ENCODE peak calls at places on chromosomes 3 and 15, in eight cellular contexts. H, M, B, K, C, X, J and Q are unnamed samples.

GRCh38 chr15:36067483-36068274 is 511.7 kb upstream of the CDIN1 start:
- DNase-seq in M (no peak), C (no peak), K (no peak), J (no peak), X (no peak), B (no peak), H (no peak), Q (no peak)

GRCh38 chr3:194206375-194206774 is 70.4 kb downstream of the HES1 start:
- DNase-seq in J (peak), C (peak), K (no peak), B (no peak), M (peak), X (peak), H (peak), Q (no peak)

GRCh38 chr3:15097889-15098288 is 1.1 kb downstream of the RBSN start:
- DNase-seq in C (no peak), X (peak), H (no peak), J (no peak), M (no peak), K (no peak), B (no peak), Q (no peak)

GRCh38 chr15:70323111-70323851 is 225.6 kb upstream of the TLE3 start:
- DNase-seq in H (peak), J (peak), X (peak), B (no peak), K (peak), M (peak), C (peak), Q (peak)

GRCh38 chr3:124859025-124859424 is 28.1 kb downstream of the ITGB5 start:
- DNase-seq in C (no peak), B (no peak), J (peak), H (no peak), M (peak), X (peak), K (no peak), Q (no peak)

GRCh38 chr15:57165992-57166391 is 210.3 kb upstream of the CGNL1 start:
- DNase-seq in X (peak), M (no peak), J (no peak), B (no peak), C (no peak), H (no peak), K (no peak), Q (no peak)

GRCh38 chr15:42371125-42371524 is 11.8 kb downstream of the CAPN3 start:
- DNase-seq in C (no peak), M (no peak), X (no peak), B (no peak), K (no peak), J (no peak), H (no peak), Q (no peak)

GRCh38 chr15:41417418-41417811 is 520 bp downstream of the RTF1 start:
- DNase-seq in H (no peak), M (peak), B (peak), X (peak), K (peak), C (peak), J (peak), Q (no peak)

GRCh38 chr15:73212424-73212823 is 156.3 kb downstream of the HCN4 start:
- DNase-seq in J (no peak), C (no peak), K (no peak), B (no peak), X (peak), M (no peak), H (no peak), Q (no peak)

GRCh38 chr15:74955796-74956647 is 550 bp downstream of the RPP25 start:
- DNase-seq in B (peak), C (peak), J (peak), X (peak), H (peak), M (peak), K (peak), Q (peak)
- TF ChIP-seq CTCF in B (peak), C (peak), J (no peak), X (no peak), H (peak), M (peak), K (peak), Q (peak)

DNA sequence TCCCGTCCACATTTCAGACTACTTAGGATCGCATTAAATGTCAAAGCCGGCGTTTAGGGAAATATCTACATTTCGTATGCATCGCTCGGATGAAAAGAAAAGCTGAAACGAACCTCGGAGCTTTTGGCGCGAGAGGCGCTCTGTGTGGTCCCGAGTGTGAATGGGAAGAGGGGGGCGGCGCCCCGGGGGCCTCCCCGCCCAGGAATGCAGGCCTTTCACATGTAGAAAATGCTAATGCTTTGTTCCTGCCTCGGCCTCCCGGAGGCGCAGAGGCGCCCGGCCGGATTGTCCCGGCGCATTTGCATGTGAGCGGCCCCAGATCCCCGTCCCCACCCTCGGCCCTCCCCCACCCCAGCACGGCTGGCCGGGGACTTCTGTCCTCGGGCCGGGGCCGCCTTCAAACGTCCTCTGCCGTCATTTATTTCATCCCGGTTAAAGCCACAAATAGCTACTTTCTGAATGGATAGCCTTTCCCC is 37.0 kb upstream of the TRIM71 start:
- DNase-seq in K (peak), B (peak), M (peak), H (no peak), J (peak), C (peak), X (peak), Q (peak)
- TF ChIP-seq CTCF in K (no peak), B (peak), M (no peak), H (no peak), J (no peak), C (no peak), X (no peak), Q (no peak)

GRCh38 chr3:30282052-30282708 is 324.2 kb upstream of the TGFBR2 start:
- DNase-seq in C (no peak), H (no peak), M (no peak), X (peak), J (no peak), B (no peak), K (no peak), Q (no peak)
- TF ChIP-seq CTCF in C (no peak), H (no peak), M (no peak), X (no peak), J (no peak), B (no peak), K (peak), Q (no peak)

GRCh38 chr3:175426805-175427204 is 567.7 kb downstream of the NAALADL2 start:
- DNase-seq in K (no peak), B (no peak), M (no peak), X (peak), J (no peak), C (no peak), H (no peak), Q (no peak)

GRCh38 chr3:175421897-175422296 is 562.8 kb downstream of the NAALADL2 start:
- DNase-seq in C (no peak), J (no peak), M (no peak), H (no peak), X (no peak), K (no peak), B (no peak), Q (no peak)

DNA sequence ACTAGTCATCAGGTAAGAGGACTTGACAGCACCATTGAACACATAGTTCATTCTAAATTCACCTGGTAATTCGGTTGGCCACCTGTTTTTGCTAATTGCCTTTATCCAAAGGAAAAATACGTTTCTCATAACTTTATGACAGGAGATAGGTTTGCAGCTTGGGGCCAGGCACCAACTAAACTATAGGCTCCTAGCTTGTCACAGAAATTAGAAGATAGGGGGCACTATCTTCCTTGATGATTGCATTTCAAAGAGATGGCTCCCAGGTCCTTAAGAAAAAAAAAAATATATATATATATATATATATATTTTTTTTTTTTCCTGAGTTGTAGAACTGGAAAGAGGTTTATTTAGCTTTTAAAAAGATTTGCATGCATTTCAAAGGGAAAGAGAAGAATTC is 563.6 kb downstream of the NAALADL2 start:
- DNase-seq in H (no peak), K (no peak), J (no peak), M (no peak), B (no peak), C (no peak), X (no peak), Q (no peak)
- TF ChIP-seq CTCF in H (no peak), K (no peak), J (no peak), M (no peak), B (no peak), C (no peak), X (no peak), Q (peak)

GRCh38 chr15:85172846-85173490 is 191.3 kb downstream of the PDE8A start:
- DNase-seq in X (peak), J (no peak), K (no peak), C (no peak), B (no peak), M (no peak), H (no peak), Q (no peak)

GRCh38 chr15:85167568-85167967 is 185.9 kb downstream of the PDE8A start:
- DNase-seq in H (no peak), X (no peak), M (no peak), B (no peak), K (no peak), C (no peak), J (no peak), Q (no peak)

GRCh38 chr15:85171736-85172135 is 190.1 kb downstream of the PDE8A start:
- DNase-seq in C (no peak), X (no peak), K (no peak), J (no peak), M (no peak), H (no peak), B (no peak), Q (no peak)

GRCh38 chr15:85164841-85165466 is 183.3 kb downstream of the PDE8A start:
- DNase-seq in K (no peak), B (no peak), C (no peak), M (no peak), H (peak), X (no peak), J (no peak), Q (no peak)

GRCh38 chr15:85168642-85169173 is 187.1 kb downstream of the PDE8A start:
- DNase-seq in H (peak), B (peak), J (no peak), M (peak), K (peak), C (peak), X (peak), Q (no peak)
- TF ChIP-seq CTCF in H (peak), B (peak), J (no peak), M (peak), K (peak), C (no peak), X (peak), Q (peak)

GRCh38 chr3:170322501-170323328 is 34.8 kb upstream of the SKIL start:
- DNase-seq in B (no peak), C (no peak), X (peak), H (no peak), M (no peak), J (no peak), K (no peak), Q (no peak)

GRCh38 chr3:170327040-170327808 is 30.3 kb upstream of the SKIL start:
- DNase-seq in M (no peak), H (no peak), B (no peak), C (no peak), K (no peak), X (no peak), J (no peak), Q (no peak)

GRCh38 chr3:170321326-170322034 is 36.0 kb upstream of the SKIL start:
- DNase-seq in M (no peak), X (peak), B (no peak), H (no peak), J (no peak), K (no peak), C (no peak), Q (no peak)

GRCh38 chr3:170323371-170323770 is 34.1 kb upstream of the SKIL start:
- DNase-seq in H (no peak), K (no peak), M (no peak), C (no peak), B (no peak), X (peak), J (no peak), Q (no peak)

DNA sequence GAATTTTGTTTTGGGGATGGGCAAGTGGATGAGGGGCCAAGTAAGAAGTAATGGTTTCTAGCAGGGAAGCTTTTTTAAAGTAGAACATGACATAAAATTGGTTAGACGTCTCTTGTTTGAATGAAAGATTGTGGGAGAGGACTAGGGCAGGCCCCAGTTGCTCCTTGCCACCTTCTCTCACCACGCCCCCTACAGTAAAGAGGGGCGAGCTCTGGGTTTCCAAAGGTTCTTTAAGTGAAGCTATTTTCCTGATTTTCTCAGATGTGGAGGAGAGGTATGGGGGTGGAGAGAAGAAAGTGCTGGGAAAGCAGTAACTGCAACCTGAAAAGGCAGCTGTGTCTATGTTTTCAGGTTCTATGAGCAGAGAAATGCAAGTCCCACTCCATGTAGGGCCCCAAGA is 32.6 kb upstream of the SKIL start:
- DNase-seq in H (no peak), X (no peak), M (no peak), C (no peak), K (no peak), B (no peak), J (no peak), Q (no peak)
- TF ChIP-seq CTCF in H (no peak), X (no peak), M (no peak), C (no peak), K (no peak), B (no peak), J (no peak), Q (no peak)

DNA sequence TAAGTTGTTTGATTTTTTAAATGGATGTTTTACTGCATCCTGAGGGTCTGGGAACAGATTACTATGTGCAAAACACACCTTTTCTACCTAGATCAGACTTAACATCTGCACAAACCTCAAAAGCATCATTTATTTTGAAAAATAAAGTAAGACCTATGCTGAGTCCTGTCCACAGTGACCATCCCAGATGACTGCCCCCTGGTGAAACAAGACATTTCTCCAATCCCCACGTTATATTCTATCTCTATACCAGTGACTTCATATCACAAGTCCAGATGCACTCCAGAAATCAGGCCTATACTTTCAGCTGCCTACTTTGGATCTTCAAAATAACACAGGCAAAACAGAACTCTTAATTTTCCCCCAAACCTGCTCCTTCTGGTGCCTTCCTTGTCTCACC is 143.2 kb downstream of the P2RY1 start:
- DNase-seq in K (no peak), H (no peak), X (no peak), M (no peak), B (no peak), J (no peak), C (no peak), Q (no peak)
- TF ChIP-seq CTCF in K (no peak), H (no peak), X (no peak), M (no peak), B (no peak), J (no peak), C (no peak), Q (no peak)